ENCODE peak calls at places on chromosome 12, in seven cellular contexts. H is hepatocyte, U is ovary, G is astrocyte of the cerebellum, D is right lobe of liver, R is suprapubic skin, I is foreskin fibroblast. T is an unnamed sample.
A peak's percentile ranks its signal among the peaks of the same experiment; 100 is the strongest.

GRCh38 chr12:56358836-56359532 is 923 bp downstream of the STAT2 start:
- DNase-seq in H (no peak), U (no peak), G (peak; percentile 65), D (no peak), R (no peak), I (peak; percentile 83), T (no peak)

GRCh38 chr12:52074006-52074405 is 4.2 kb downstream of the ATG101 start:
- DNase-seq in H (no peak), U (no peak), G (no peak), D (no peak), R (no peak), I (peak; percentile 69), T (no peak)

GRCh38 chr12:64946132-64946829 is 121.8 kb downstream of the TBC1D30 start:
- DNase-seq in H (peak; percentile 45), U (no peak), G (peak; percentile 73), D (no peak), R (no peak), I (peak; percentile 47), T (no peak)

GRCh38 chr12:48027183-48028002 is 23.1 kb upstream of the COL2A1 start:
- DNase-seq in H (no peak), U (no peak), G (no peak), D (no peak), R (no peak), I (no peak), T (no peak)

GRCh38 chr12:97943359-97943758 is 480.8 kb downstream of the RMST start:
- DNase-seq in H (no peak), U (no peak), G (no peak), D (no peak), R (no peak), I (peak; percentile 1), T (no peak)

GRCh38 chr12:24360907-24361306 is 411.4 kb upstream of the SOX5 start:
- DNase-seq in H (no peak), U (no peak), G (peak; percentile 8), D (no peak), R (no peak), I (no peak), T (no peak)

GRCh38 chr12:57456145-57456700 is 1.1 kb downstream of the INHBE start:
- DNase-seq in H (peak; percentile 79), U (no peak), G (no peak), D (no peak), R (no peak), I (peak; percentile 57), T (no peak)

GRCh38 chr12:122322501-122322900 is 56.2 kb upstream of the VPS33A start:
- DNase-seq in H (no peak), U (no peak), G (no peak), D (no peak), R (no peak), I (peak; percentile 30), T (no peak)

GRCh38 chr12:109586385-109587296 is 13.0 kb downstream of the MVK start:
- DNase-seq in H (no peak), U (no peak), G (no peak), D (no peak), R (no peak), I (no peak), T (no peak)

GRCh38 chr12:46214668-46215429 is 54.0 kb downstream of the SLC38A1 start:
- DNase-seq in H (no peak), U (no peak), G (no peak), D (peak; percentile 56), R (no peak), I (no peak), T (no peak)

GRCh38 chr12:24554612-24555300 is 394.1 kb downstream of the BCAT1 start:
- DNase-seq in H (no peak), U (no peak), G (no peak), D (no peak), R (no peak), I (no peak), T (no peak)

GRCh38 chr12:12108441-12109058 is 37.8 kb downstream of the BCL2L14 start:
- DNase-seq in H (no peak), U (no peak), G (no peak), D (no peak), R (no peak), I (no peak), T (no peak)

GRCh38 chr12:119195256-119195655 is 16.5 kb downstream of the HSPB8 start:
- DNase-seq in H (no peak), U (no peak), G (no peak), D (no peak), R (no peak), I (no peak), T (no peak)

GRCh38 chr12:25689996-25690501 is 137.0 kb upstream of the LMNTD1 start:
- DNase-seq in H (peak; percentile 48), U (peak; percentile 15), G (no peak), D (peak; percentile 72), R (no peak), I (peak; percentile 81), T (peak; percentile 74)

GRCh38 chr12:4289334-4289878 is 15.8 kb downstream of the CCND2 start:
- DNase-seq in H (no peak), U (no peak), G (no peak), D (no peak), R (peak; percentile 49), I (no peak), T (no peak)

GRCh38 chr12:11650697-11651281 is 1.3 kb downstream of the ETV6 start:
- DNase-seq in H (peak; percentile 32), U (no peak), G (no peak), D (no peak), R (no peak), I (peak; percentile 53), T (no peak)

GRCh38 chr12:1662761-1663439 is 28.0 kb upstream of the ADIPOR2 start:
- DNase-seq in H (peak; percentile 88), U (peak; percentile 32), G (no peak), D (peak; percentile 85), R (peak; percentile 71), I (peak; percentile 50), T (peak; percentile 87)

GRCh38 chr12:27537855-27538675 is 14.1 kb downstream of the PPFIBP1 start:
- DNase-seq in H (no peak), U (no peak), G (no peak), D (no peak), R (no peak), I (peak; percentile 33), T (no peak)

GRCh38 chr12:13745100-13745678 is 236.2 kb downstream of the GRIN2B start:
- DNase-seq in H (peak; percentile 32), U (no peak), G (no peak), D (peak; percentile 60), R (no peak), I (no peak), T (no peak)

GRCh38 chr12:6154730-6155459 is 30.4 kb upstream of the VWF start:
- DNase-seq in H (no peak), U (no peak), G (no peak), D (no peak), R (no peak), I (no peak), T (peak; percentile 76)

GRCh38 chr12:49974231-49974675 is 1.5 kb downstream of the AQP6 start:
- DNase-seq in H (peak; percentile 80), U (peak; percentile 40), G (peak; percentile 34), D (peak; percentile 80), R (no peak), I (peak; percentile 89), T (peak; percentile 85)
- TF ChIP-seq CTCF in H (peak; percentile 61), U (peak; percentile 29), G (peak; percentile 75), D (peak; percentile 48), R (no peak), I (peak; percentile 70), T (peak; percentile 53)

GRCh38 chr12:121057794-121058193 is 18.7 kb upstream of the OASL start:
- DNase-seq in H (no peak), U (no peak), G (no peak), D (no peak), R (no peak), I (no peak), T (no peak)

GRCh38 chr12:121059031-121059898 is 20.2 kb upstream of the OASL start:
- DNase-seq in H (no peak), U (no peak), G (no peak), D (no peak), R (no peak), I (no peak), T (no peak)

GRCh38 chr12:121061831-121062230 is 22.8 kb upstream of the OASL start:
- DNase-seq in H (no peak), U (no peak), G (no peak), D (no peak), R (no peak), I (peak; percentile 24), T (no peak)

GRCh38 chr12:121062391-121063045 is 23.5 kb upstream of the OASL start:
- DNase-seq in H (no peak), U (no peak), G (no peak), D (no peak), R (no peak), I (no peak), T (no peak)

DNA sequence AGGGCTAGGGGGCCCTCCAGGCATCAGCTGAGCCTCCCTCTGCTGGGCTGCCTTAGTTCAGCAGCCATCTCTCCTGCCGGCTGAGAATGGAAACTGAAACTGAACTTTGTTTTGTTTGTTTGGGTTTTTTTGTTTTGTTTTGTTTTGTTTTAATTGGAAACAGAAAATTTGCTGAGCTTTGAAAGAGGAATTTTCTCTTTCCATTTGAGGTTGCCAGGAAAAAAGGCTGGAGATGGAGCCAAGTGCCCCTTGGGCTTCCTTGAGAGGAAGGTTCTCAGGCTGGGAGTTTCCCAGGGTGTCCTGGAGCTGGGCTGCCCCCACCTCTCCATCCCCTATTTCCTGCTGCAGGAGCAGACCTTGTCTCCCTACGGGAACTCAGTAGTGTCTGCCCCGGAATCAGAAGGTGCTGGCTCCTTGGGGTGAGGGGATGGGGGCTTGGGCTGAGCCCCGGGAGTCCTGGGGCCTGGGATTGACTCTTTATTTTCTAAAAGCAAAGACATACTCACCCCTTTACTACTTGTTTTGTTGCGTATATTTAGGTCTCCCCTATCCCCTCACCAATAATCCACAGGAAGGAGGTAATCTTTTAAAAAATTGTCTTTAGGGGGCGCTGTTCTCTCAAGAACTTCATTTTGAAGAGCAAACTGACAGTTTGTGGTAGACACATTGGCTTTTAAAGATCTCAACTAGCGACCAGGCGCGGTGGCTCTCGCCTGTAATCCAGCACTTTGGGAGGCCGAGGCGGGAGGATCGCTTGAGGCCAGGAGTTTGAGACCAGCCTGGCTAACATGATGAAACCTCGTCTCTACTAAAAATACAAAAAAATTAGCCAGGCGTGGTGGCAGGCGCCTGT is 21.3 kb upstream of the OASL start:
- DNase-seq in H (peak; percentile 65), U (peak; percentile 43), G (no peak), D (peak; percentile 60), R (no peak), I (peak; percentile 70), T (no peak)
- H3K4me3 ChIP-seq in H (no peak overlapping the region), U (peak overlapping the region; percentile 8), G (no peak overlapping the region), D (peak overlapping the region; percentile 15), R (peak overlapping the region; percentile 30), I (peak overlapping the region; percentile 33), T (peak overlapping the region; percentile 46)

GRCh38 chr12:103495783-103496456 is at the start of gene C12orf42:
- DNase-seq in H (peak; percentile 24), U (no peak), G (no peak), D (no peak), R (no peak), I (peak; percentile 60), T (no peak)
- TF ChIP-seq CTCF in H (peak; percentile 57), U (no peak), G (peak; percentile 47), D (peak; percentile 32), R (peak; percentile 4), I (peak; percentile 29), T (peak; percentile 36)

DNA sequence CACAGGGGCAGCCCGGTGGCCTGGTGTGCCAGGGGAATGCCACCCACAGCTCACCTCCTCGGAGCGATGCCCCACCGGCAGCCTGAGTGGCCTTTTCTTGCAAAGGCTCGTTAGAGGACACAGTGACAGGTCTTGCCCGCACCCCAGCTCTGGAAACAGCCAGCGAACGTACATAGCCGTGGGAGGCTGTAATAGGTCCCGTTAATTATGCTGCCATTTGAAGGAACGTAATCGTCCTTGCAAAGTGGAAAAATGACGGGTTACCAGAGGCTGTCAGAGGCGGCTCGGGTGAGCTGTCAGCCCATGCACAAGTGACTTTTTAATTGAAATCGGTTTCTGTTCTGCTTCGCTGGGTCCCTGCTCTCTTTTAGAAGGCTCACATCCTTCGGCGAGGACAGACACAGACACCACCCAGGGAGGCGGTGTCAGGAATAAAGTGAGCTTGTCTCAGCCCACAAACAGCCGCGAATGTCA is 77.3 kb upstream of the RFLNA start:
- DNase-seq in H (no peak), U (no peak), G (no peak), D (no peak), R (no peak), I (no peak), T (no peak)
- H3K4me3 ChIP-seq in H (no peak overlapping the region), U (no peak overlapping the region), G (peak overlapping the region; percentile 21), D (no peak overlapping the region), R (peak overlapping the region; percentile 24), I (no peak overlapping the region), T (peak overlapping the region; percentile 14)